ENCODE peak calls at places on chromosome 6, in six cellular contexts. One of them, this sample, is unnamed.

GRCh38 chr6:126337323-126337722 is 2.6 kb upstream of the CENPW start:
- DNase-seq in H9: no peak
- DNase-seq in cardiac fibroblast: peak; percentile 89
- DNase-seq in sigmoid colon: peak; percentile 65
- DNase-seq in heart right ventricle: no peak
- DNase-seq in coronary artery: no peak
- DNase-seq in this sample: peak; percentile 86

GRCh38 chr6:13452346-13453171 is 34.8 kb downstream of the GFOD1 start:
- DNase-seq in cardiac fibroblast: no peak
- DNase-seq in coronary artery: peak; percentile 46
- DNase-seq in heart right ventricle: no peak
- DNase-seq in H9: no peak
- DNase-seq in sigmoid colon: peak; percentile 83
- DNase-seq in this sample: no peak

GRCh38 chr6:139336488-139336887 is 38.0 kb downstream of the CITED2 start:
- DNase-seq in cardiac fibroblast: peak; percentile 75
- DNase-seq in heart right ventricle: peak; percentile 35
- DNase-seq in H9: no peak
- DNase-seq in sigmoid colon: no peak
- DNase-seq in coronary artery: no peak
- DNase-seq in this sample: peak; percentile 88

GRCh38 chr6:20946037-20946436 is 411.8 kb downstream of the CDKAL1 start:
- DNase-seq in cardiac fibroblast: peak; percentile 50
- DNase-seq in sigmoid colon: no peak
- DNase-seq in H9: no peak
- DNase-seq in heart right ventricle: no peak
- DNase-seq in coronary artery: no peak
- DNase-seq in this sample: peak; percentile 4

GRCh38 chr6:43900560-43901329 is 130.7 kb downstream of the VEGFA start:
- DNase-seq in cardiac fibroblast: no peak
- DNase-seq in sigmoid colon: no peak
- DNase-seq in coronary artery: no peak
- DNase-seq in heart right ventricle: no peak
- DNase-seq in H9: no peak
- DNase-seq in this sample: no peak

GRCh38 chr6:163922562-163922961 is 508.0 kb downstream of the QKI start:
- DNase-seq in H9: no peak
- DNase-seq in sigmoid colon: no peak
- DNase-seq in heart right ventricle: no peak
- DNase-seq in cardiac fibroblast: no peak
- DNase-seq in coronary artery: no peak
- DNase-seq in this sample: no peak

GRCh38 chr6:31971279-31971992 is 502 bp downstream of the DXO start:
- DNase-seq in cardiac fibroblast: no peak
- DNase-seq in coronary artery: no peak
- DNase-seq in heart right ventricle: no peak
- DNase-seq in H9: no peak
- DNase-seq in sigmoid colon: peak; percentile 71
- DNase-seq in this sample: no peak

GRCh38 chr6:113344969-113345368 is 512.2 kb upstream of the MARCKS start:
- DNase-seq in heart right ventricle: no peak
- DNase-seq in sigmoid colon: no peak
- DNase-seq in H9: no peak
- DNase-seq in cardiac fibroblast: peak; percentile 27
- DNase-seq in coronary artery: no peak
- DNase-seq in this sample: no peak

GRCh38 chr6:155328074-155328538 is 13.8 kb upstream of the TFB1M start:
- DNase-seq in H9: no peak
- DNase-seq in sigmoid colon: no peak
- DNase-seq in cardiac fibroblast: no peak
- DNase-seq in heart right ventricle: no peak
- DNase-seq in coronary artery: no peak
- DNase-seq in this sample: no peak

GRCh38 chr6:118419448-118420394 is 128.4 kb upstream of the PLN start:
- DNase-seq in sigmoid colon: no peak
- DNase-seq in cardiac fibroblast: no peak
- DNase-seq in H9: no peak
- DNase-seq in heart right ventricle: no peak
- DNase-seq in coronary artery: no peak
- DNase-seq in this sample: no peak

GRCh38 chr6:132399376-132400074 is 1.8 kb downstream of the MOXD1 start:
- DNase-seq in coronary artery: no peak
- DNase-seq in cardiac fibroblast: peak; percentile 70
- DNase-seq in sigmoid colon: no peak
- DNase-seq in H9: no peak
- DNase-seq in heart right ventricle: no peak
- DNase-seq in this sample: no peak

GRCh38 chr6:106513813-106514212 is 115.5 kb downstream of the RTN4IP1 start:
- DNase-seq in coronary artery: no peak
- DNase-seq in cardiac fibroblast: no peak
- DNase-seq in H9: no peak
- DNase-seq in sigmoid colon: no peak
- DNase-seq in heart right ventricle: no peak
- DNase-seq in this sample: peak; percentile 48

GRCh38 chr6:131116755-131117360 is 18.4 kb upstream of the AKAP7 start:
- DNase-seq in cardiac fibroblast: peak; percentile 84
- DNase-seq in heart right ventricle: peak; percentile 11
- DNase-seq in sigmoid colon: no peak
- DNase-seq in coronary artery: no peak
- DNase-seq in H9: no peak
- DNase-seq in this sample: peak; percentile 69

GRCh38 chr6:18392346-18392877 is 5.3 kb downstream of the RNF144B start:
- DNase-seq in sigmoid colon: no peak
- DNase-seq in cardiac fibroblast: no peak
- DNase-seq in heart right ventricle: no peak
- DNase-seq in H9: no peak
- DNase-seq in coronary artery: no peak
- DNase-seq in this sample: no peak

GRCh38 chr6:43582911-43583310 is 6.9 kb downstream of the POLH start:
- DNase-seq in cardiac fibroblast: no peak
- DNase-seq in coronary artery: no peak
- DNase-seq in sigmoid colon: no peak
- DNase-seq in H9: no peak
- DNase-seq in heart right ventricle: no peak
- DNase-seq in this sample: no peak

GRCh38 chr6:41066867-41067304 is 5.3 kb downstream of the OARD1 start:
- DNase-seq in H9: peak; percentile 56
- DNase-seq in cardiac fibroblast: peak; percentile 91
- DNase-seq in sigmoid colon: peak; percentile 83
- DNase-seq in coronary artery: no peak
- DNase-seq in heart right ventricle: peak; percentile 69
- DNase-seq in this sample: peak; percentile 75

GRCh38 chr6:75296811-75297779 is 12.5 kb upstream of the TMEM30A start:
- DNase-seq in cardiac fibroblast: peak; percentile 84
- DNase-seq in sigmoid colon: no peak
- DNase-seq in H9: no peak
- DNase-seq in heart right ventricle: no peak
- DNase-seq in coronary artery: no peak
- DNase-seq in this sample: peak; percentile 72

GRCh38 chr6:20924911-20925543 is 390.8 kb downstream of the CDKAL1 start:
- DNase-seq in heart right ventricle: no peak
- DNase-seq in H9: no peak
- DNase-seq in coronary artery: no peak
- DNase-seq in cardiac fibroblast: peak; percentile 10
- DNase-seq in sigmoid colon: no peak
- DNase-seq in this sample: no peak

GRCh38 chr6:37965964-37966676 is 146.6 kb downstream of the ZFAND3 start:
- DNase-seq in cardiac fibroblast: peak; percentile 86
- DNase-seq in H9: no peak
- DNase-seq in coronary artery: no peak
- DNase-seq in sigmoid colon: no peak
- DNase-seq in heart right ventricle: no peak
- DNase-seq in this sample: peak; percentile 73

GRCh38 chr6:12637960-12638641 is 78.5 kb upstream of the PHACTR1 start:
- DNase-seq in coronary artery: no peak
- DNase-seq in cardiac fibroblast: peak; percentile 73
- DNase-seq in heart right ventricle: peak; percentile 14
- DNase-seq in H9: peak; percentile 80
- DNase-seq in sigmoid colon: no peak
- DNase-seq in this sample: peak; percentile 82

GRCh38 chr6:143941852-143942627 is 66.0 kb downstream of the PLAGL1 start:
- DNase-seq in heart right ventricle: no peak
- DNase-seq in coronary artery: no peak
- DNase-seq in H9: peak; percentile 93
- DNase-seq in cardiac fibroblast: peak; percentile 65
- DNase-seq in sigmoid colon: no peak
- DNase-seq in this sample: peak; percentile 56

GRCh38 chr6:130425532-130425931 is 59.7 kb downstream of the TMEM200A start:
- DNase-seq in heart right ventricle: no peak
- DNase-seq in cardiac fibroblast: no peak
- DNase-seq in H9: no peak
- DNase-seq in coronary artery: no peak
- DNase-seq in sigmoid colon: no peak
- DNase-seq in this sample: no peak

GRCh38 chr6:71420693-71421328 is 132.2 kb downstream of the OGFRL1 start:
- DNase-seq in sigmoid colon: peak; percentile 99
- DNase-seq in H9: peak; percentile 97
- DNase-seq in heart right ventricle: peak; percentile 98
- DNase-seq in coronary artery: peak; percentile 98
- DNase-seq in cardiac fibroblast: peak; percentile 96
- DNase-seq in this sample: peak; percentile 93

GRCh38 chr6:137705166-137706064 is 161.6 kb upstream of the TNFAIP3 start:
- DNase-seq in coronary artery: no peak
- DNase-seq in sigmoid colon: peak; percentile 74
- DNase-seq in H9: peak; percentile 45
- DNase-seq in heart right ventricle: peak; percentile 57
- DNase-seq in cardiac fibroblast: peak; percentile 80
- DNase-seq in this sample: peak; percentile 68

GRCh38 chr6:164014716-164015484 is 600.4 kb downstream of the QKI start:
- DNase-seq in sigmoid colon: no peak
- DNase-seq in cardiac fibroblast: no peak
- DNase-seq in coronary artery: no peak
- DNase-seq in H9: no peak
- DNase-seq in heart right ventricle: peak; percentile 41
- DNase-seq in this sample: no peak

GRCh38 chr6:44558315-44559227 is 171.1 kb downstream of the CDC5L start:
- DNase-seq in coronary artery: no peak
- DNase-seq in sigmoid colon: no peak
- DNase-seq in H9: no peak
- DNase-seq in cardiac fibroblast: no peak
- DNase-seq in heart right ventricle: no peak
- DNase-seq in this sample: no peak

GRCh38 chr6:152240983-152241766 is 396.0 kb downstream of the SYNE1 start:
- DNase-seq in coronary artery: no peak
- DNase-seq in cardiac fibroblast: peak; percentile 12
- DNase-seq in sigmoid colon: no peak
- DNase-seq in heart right ventricle: no peak
- DNase-seq in H9: no peak
- DNase-seq in this sample: no peak

GRCh38 chr6:105431226-105431625 is 28.3 kb upstream of the PREP start:
- DNase-seq in coronary artery: no peak
- DNase-seq in cardiac fibroblast: peak; percentile 84
- DNase-seq in H9: no peak
- DNase-seq in heart right ventricle: peak; percentile 16
- DNase-seq in sigmoid colon: no peak
- DNase-seq in this sample: peak; percentile 70

GRCh38 chr6:105429676-105430075 is 26.8 kb upstream of the PREP start:
- DNase-seq in cardiac fibroblast: peak; percentile 60
- DNase-seq in heart right ventricle: no peak
- DNase-seq in sigmoid colon: no peak
- DNase-seq in coronary artery: no peak
- DNase-seq in H9: no peak
- DNase-seq in this sample: no peak

GRCh38 chr6:105430685-105431084 is 27.8 kb upstream of the PREP start:
- DNase-seq in coronary artery: no peak
- DNase-seq in H9: no peak
- DNase-seq in sigmoid colon: no peak
- DNase-seq in cardiac fibroblast: no peak
- DNase-seq in heart right ventricle: no peak
- DNase-seq in this sample: no peak

GRCh38 chr6:105433723-105434122 is 30.8 kb upstream of the PREP start:
- DNase-seq in coronary artery: no peak
- DNase-seq in heart right ventricle: no peak
- DNase-seq in H9: no peak
- DNase-seq in cardiac fibroblast: no peak
- DNase-seq in sigmoid colon: no peak
- DNase-seq in this sample: no peak

GRCh38 chr6:105432797-105433196 is 29.9 kb upstream of the PREP start:
- DNase-seq in cardiac fibroblast: peak; percentile 95
- DNase-seq in coronary artery: no peak
- DNase-seq in H9: no peak
- DNase-seq in heart right ventricle: no peak
- DNase-seq in sigmoid colon: no peak
- DNase-seq in this sample: peak; percentile 78
- TF ChIP-seq CTCF in cardiac fibroblast: no peak
- TF ChIP-seq CTCF in coronary artery: no peak
- TF ChIP-seq CTCF in H9: no peak
- TF ChIP-seq CTCF in heart right ventricle: no peak
- TF ChIP-seq CTCF in sigmoid colon: no peak
- TF ChIP-seq CTCF in this sample: no peak

DNA sequence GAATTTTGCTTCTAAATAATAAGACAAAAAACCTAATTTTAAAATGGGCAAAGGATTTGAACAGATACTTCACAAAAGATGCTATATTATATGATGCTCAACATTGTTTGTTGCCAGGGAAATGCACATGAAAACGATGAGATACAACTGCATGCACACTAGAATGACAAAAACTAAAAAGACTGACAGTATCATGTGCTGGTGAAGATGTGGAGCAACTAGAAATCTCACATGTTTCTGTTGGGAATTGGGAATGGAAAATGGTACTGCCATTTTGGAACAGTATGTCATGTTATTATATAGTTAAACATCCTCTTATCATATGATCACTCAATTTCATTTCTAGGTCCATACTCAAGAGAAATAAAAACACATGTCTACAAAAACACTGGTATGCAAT is 13.4 kb upstream of the SNX9 start:
- DNase-seq in sigmoid colon: no peak
- DNase-seq in cardiac fibroblast: no peak
- DNase-seq in H9: no peak
- DNase-seq in coronary artery: no peak
- DNase-seq in heart right ventricle: no peak
- DNase-seq in this sample: no peak
- TF ChIP-seq CTCF in sigmoid colon: no peak
- TF ChIP-seq CTCF in cardiac fibroblast: no peak
- TF ChIP-seq CTCF in H9: no peak
- TF ChIP-seq CTCF in coronary artery: no peak
- TF ChIP-seq CTCF in heart right ventricle: no peak
- TF ChIP-seq CTCF in this sample: no peak

GRCh38 chr6:127854009-127854408 is 46.8 kb downstream of the THEMIS start:
- DNase-seq in sigmoid colon: no peak
- DNase-seq in cardiac fibroblast: peak; percentile 44
- DNase-seq in coronary artery: no peak
- DNase-seq in heart right ventricle: no peak
- DNase-seq in H9: no peak
- DNase-seq in this sample: peak; percentile 7
- TF ChIP-seq CTCF in sigmoid colon: no peak
- TF ChIP-seq CTCF in cardiac fibroblast: no peak
- TF ChIP-seq CTCF in coronary artery: no peak
- TF ChIP-seq CTCF in heart right ventricle: no peak
- TF ChIP-seq CTCF in H9: no peak
- TF ChIP-seq CTCF in this sample: no peak

DNA sequence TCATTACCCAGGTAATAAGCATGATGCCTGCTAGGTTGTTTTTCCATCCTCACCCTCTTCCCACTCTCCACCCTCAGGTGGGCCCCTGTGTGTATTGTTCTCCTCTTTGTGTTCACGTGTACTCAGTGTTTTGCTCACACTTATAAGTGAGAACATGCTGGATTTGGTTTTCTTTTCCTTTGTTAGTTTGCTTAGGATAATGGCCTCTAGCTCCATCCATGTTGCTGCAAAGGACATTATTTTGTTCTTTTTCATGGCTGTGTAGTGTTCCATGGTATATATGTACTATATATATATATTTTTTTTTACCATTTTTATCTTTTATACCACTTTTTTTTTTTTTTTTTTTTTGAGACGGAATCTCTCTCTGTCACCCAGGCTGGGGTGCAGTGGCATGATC is 71.9 kb downstream of the RSPH3 start:
- DNase-seq in H9: no peak
- DNase-seq in sigmoid colon: no peak
- DNase-seq in cardiac fibroblast: no peak
- DNase-seq in coronary artery: no peak
- DNase-seq in heart right ventricle: no peak
- DNase-seq in this sample: no peak
- TF ChIP-seq CTCF in H9: no peak
- TF ChIP-seq CTCF in sigmoid colon: no peak
- TF ChIP-seq CTCF in cardiac fibroblast: no peak
- TF ChIP-seq CTCF in coronary artery: no peak
- TF ChIP-seq CTCF in heart right ventricle: no peak
- TF ChIP-seq CTCF in this sample: no peak

This sample was measured in MCF 10A.